ENCODE peak calls at places on chromosomes 6 and 20, in ten cellular contexts. D is effector memory CD8-positive, alpha-beta T cell; Q is cardiac fibroblast; L is endodermal cell; J is activated T-cell treated with anti-CD3 and anti-CD28 coated beads, Interleukin-2, amount 50 U/mL, for 72 hours; P is ELR; Y is amniotic stem cell; O is memory B cell; X is neural crest cell; T is IMR-90. E is an unnamed sample.

GRCh38 chr20:39822667-39823066 is 860.5 kb downstream of the DHX35 start:
- DNase-seq in D (no peak), Q (peak), L (no peak), J (no peak), P (peak), Y (no peak), O (no peak), X (no peak), T (peak), E (peak)

GRCh38 chr6:45278367-45278766 is 49.8 kb upstream of the RUNX2 start:
- DNase-seq in D (no peak), Q (peak), L (no peak), J (no peak), P (no peak), Y (no peak), O (no peak), X (no peak), T (peak), E (peak)

GRCh38 chr6:96626749-96627353 is 63.9 kb downstream of the FHL5 start:
- DNase-seq in D (no peak), Q (peak), L (no peak), J (no peak), P (peak), Y (peak), O (peak), X (no peak), T (peak), E (peak)

GRCh38 chr20:31713312-31714049 is 9.2 kb downstream of the BCL2L1 start:
- DNase-seq in D (no peak), Q (peak), L (no peak), J (no peak), P (peak), Y (no peak), O (no peak), X (no peak), T (peak), E (peak)

GRCh38 chr20:46767127-46767761 is 57.8 kb downstream of the SLC2A10 start:
- DNase-seq in D (no peak), Q (peak), L (peak), J (peak), P (peak), Y (peak), O (no peak), X (peak), T (peak), E (peak)

GRCh38 chr6:46299253-46299652 is 128.5 kb upstream of the ENPP5 start:
- DNase-seq in D (no peak), Q (no peak), L (no peak), J (no peak), P (no peak), Y (no peak), O (no peak), X (no peak), T (no peak), E (no peak)

GRCh38 chr20:62376112-62377063 is 9.3 kb upstream of the LAMA5 start:
- DNase-seq in D (no peak), Q (no peak), L (peak), J (no peak), P (no peak), Y (no peak), O (no peak), X (no peak), T (peak), E (peak)

GRCh38 chr20:58408603-58409246 is 19.7 kb downstream of the VAPB start:
- DNase-seq in D (no peak), Q (peak), L (no peak), J (no peak), P (peak), Y (no peak), O (no peak), X (no peak), T (no peak), E (no peak)

GRCh38 chr6:131270534-131270933 is 135.3 kb downstream of the AKAP7 start:
- DNase-seq in D (no peak), Q (no peak), L (no peak), J (no peak), P (no peak), Y (no peak), O (no peak), X (no peak), T (no peak), E (no peak)